ENCODE peak calls at places on chromosomes 4 and X, in six cellular contexts. One of them, this sample, is unnamed.

GRCh38 chr4:100081511-100081910 is 108.8 kb downstream of the DDIT4L start:
- DNase-seq in fibroblast of mammary gland: no peak
- DNase-seq in CD8-positive, alpha-beta T cell: no peak
- DNase-seq in OCI-LY7: no peak
- DNase-seq in RWPE1: peak; percentile 36
- DNase-seq in right lobe of liver: no peak
- DNase-seq in this sample: no peak

GRCh38 chr4:122712782-122713181 is 19.7 kb upstream of the BBS12 start:
- DNase-seq in fibroblast of mammary gland: peak; percentile 70
- DNase-seq in CD8-positive, alpha-beta T cell: no peak
- DNase-seq in OCI-LY7: no peak
- DNase-seq in RWPE1: no peak
- DNase-seq in right lobe of liver: no peak
- DNase-seq in this sample: no peak

GRCh38 chr4:186979966-186980745 is 256.5 kb upstream of the FAT1 start:
- DNase-seq in fibroblast of mammary gland: peak; percentile 11
- DNase-seq in CD8-positive, alpha-beta T cell: no peak
- DNase-seq in OCI-LY7: no peak
- DNase-seq in RWPE1: no peak
- DNase-seq in right lobe of liver: no peak
- DNase-seq in this sample: no peak

GRCh38 chrX:122866527-122866926 is 317.6 kb upstream of the GRIA3 start:
- DNase-seq in fibroblast of mammary gland: peak; percentile 85
- DNase-seq in CD8-positive, alpha-beta T cell: no peak
- DNase-seq in OCI-LY7: no peak
- DNase-seq in RWPE1: peak; percentile 30
- DNase-seq in right lobe of liver: no peak
- DNase-seq in this sample: no peak

GRCh38 chr4:111984169-111984873 is 160.9 kb upstream of the FAM241A start:
- DNase-seq in fibroblast of mammary gland: no peak
- DNase-seq in CD8-positive, alpha-beta T cell: no peak
- DNase-seq in OCI-LY7: no peak
- DNase-seq in RWPE1: no peak
- DNase-seq in right lobe of liver: no peak
- DNase-seq in this sample: no peak

GRCh38 chr4:133247861-133248260 is 98.8 kb downstream of the PCDH10 start:
- DNase-seq in fibroblast of mammary gland: no peak
- DNase-seq in CD8-positive, alpha-beta T cell: no peak
- DNase-seq in OCI-LY7: no peak
- DNase-seq in RWPE1: no peak
- DNase-seq in right lobe of liver: no peak
- DNase-seq in this sample: no peak

GRCh38 chr4:85475631-85476233 is 782 bp downstream of the ARHGAP24 start:
- DNase-seq in fibroblast of mammary gland: peak; percentile 34
- DNase-seq in CD8-positive, alpha-beta T cell: no peak
- DNase-seq in OCI-LY7: no peak
- DNase-seq in RWPE1: no peak
- DNase-seq in right lobe of liver: no peak
- DNase-seq in this sample: no peak

GRCh38 chr4:82044141-82044993 is 329.4 kb downstream of the HNRNPD start:
- DNase-seq in fibroblast of mammary gland: peak; percentile 24
- DNase-seq in CD8-positive, alpha-beta T cell: no peak
- DNase-seq in OCI-LY7: no peak
- DNase-seq in RWPE1: peak; percentile 49
- DNase-seq in right lobe of liver: peak; percentile 48
- DNase-seq in this sample: peak; percentile 31

GRCh38 chrX:28910501-28910900 is 323.3 kb downstream of the IL1RAPL1 start:
- DNase-seq in fibroblast of mammary gland: peak; percentile 2
- DNase-seq in CD8-positive, alpha-beta T cell: no peak
- DNase-seq in OCI-LY7: no peak
- DNase-seq in RWPE1: no peak
- DNase-seq in right lobe of liver: no peak
- DNase-seq in this sample: no peak

GRCh38 chr4:6731780-6732179 is 15.8 kb downstream of the BLOC1S4 start:
- DNase-seq in fibroblast of mammary gland: no peak
- DNase-seq in CD8-positive, alpha-beta T cell: no peak
- DNase-seq in OCI-LY7: no peak
- DNase-seq in RWPE1: no peak
- DNase-seq in right lobe of liver: no peak
- DNase-seq in this sample: no peak

GRCh38 chrX:10797493-10797892 is 177.1 kb upstream of the MID1 start:
- DNase-seq in fibroblast of mammary gland: peak; percentile 25
- DNase-seq in CD8-positive, alpha-beta T cell: no peak
- DNase-seq in OCI-LY7: no peak
- DNase-seq in RWPE1: no peak
- DNase-seq in right lobe of liver: no peak
- DNase-seq in this sample: no peak

GRCh38 chr4:75745721-75746199 is 21.4 kb downstream of the USO1 start:
- DNase-seq in fibroblast of mammary gland: no peak
- DNase-seq in CD8-positive, alpha-beta T cell: no peak
- DNase-seq in OCI-LY7: no peak
- DNase-seq in RWPE1: no peak
- DNase-seq in right lobe of liver: no peak
- DNase-seq in this sample: no peak

GRCh38 chr4:20251796-20252655 is at the start of gene SLIT2:
- DNase-seq in fibroblast of mammary gland: peak; percentile 75
- DNase-seq in CD8-positive, alpha-beta T cell: no peak
- DNase-seq in OCI-LY7: no peak
- DNase-seq in RWPE1: peak; percentile 79
- DNase-seq in right lobe of liver: peak; percentile 87
- DNase-seq in this sample: peak; percentile 40